ENCODE peak calls at places on chromosomes 2 and 18, in ten cellular contexts. J is kidney glomerular epithelial cell; X is HFFc6; G is stimulated activated CD8-positive, alpha-beta memory T cell treated with anti-CD3 and anti-CD28 coated beads, Interleukin-2, amount 100 ng/mL, for 48 hours; B is neuronal stem cell; O is GM12891; F is RCC 7860; S is heart right ventricle; Z is mucosa of gallbladder; D is HTR-8/SVneo. L is an unnamed sample.
A peak's percentile ranks its signal among the peaks of the same experiment; 100 is the strongest.

GRCh38 chr18:23992119-23992940 is 22.2 kb upstream of the TTC39C start:
- DNase-seq in J (no peak), X (no peak), G (no peak), B (no peak), O (no peak), F (no peak), S (peak; percentile 50), Z (no peak), D (no peak), L (no peak)

GRCh38 chr2:231452799-231453508 is 11.3 kb downstream of the NCL start:
- DNase-seq in J (peak; percentile 4), X (no peak), G (no peak), B (no peak), O (no peak), F (peak; percentile 17), S (no peak), Z (no peak), D (no peak), L (no peak)

GRCh38 chr2:27489498-27490397 is at the start of gene IFT172:
- DNase-seq in J (peak; percentile 96), X (peak; percentile 96), G (peak; percentile 99), B (peak; percentile 98), O (peak; percentile 79), F (peak; percentile 96), S (peak; percentile 97), Z (peak; percentile 100), D (peak; percentile 99), L (peak; percentile 82)

GRCh38 chr2:113219889-113220641 is 46.3 kb downstream of the PSD4 start:
- DNase-seq in J (no peak), X (no peak), G (no peak), B (no peak), O (no peak), F (peak; percentile 77), S (peak; percentile 51), Z (peak; percentile 82), D (no peak), L (no peak)

GRCh38 chr18:8813621-8814020 is 108.3 kb downstream of the MTCL1 start:
- DNase-seq in J (peak; percentile 24), X (peak; percentile 29), G (no peak), B (no peak), O (no peak), F (no peak), S (no peak), Z (no peak), D (no peak), L (no peak)

GRCh38 chr2:145752091-145752806 is 1232.3 kb upstream of the ZEB2 start:
- DNase-seq in J (peak; percentile 71), X (peak; percentile 78), G (no peak), B (peak; percentile 41), O (no peak), F (peak; percentile 54), S (no peak), Z (no peak), D (peak; percentile 29), L (no peak)

GRCh38 chr2:162013514-162014205 is 60.4 kb downstream of the DPP4 start:
- DNase-seq in J (no peak), X (no peak), G (no peak), B (no peak), O (no peak), F (no peak), S (no peak), Z (no peak), D (no peak), L (no peak)

GRCh38 chr18:48446582-48447225 is 37.5 kb upstream of the ZBTB7C start:
- DNase-seq in J (peak; percentile 55), X (peak; percentile 64), G (peak; percentile 53), B (peak; percentile 70), O (peak; percentile 60), F (peak; percentile 32), S (peak; percentile 87), Z (peak; percentile 80), D (peak; percentile 55), L (peak; percentile 41)

GRCh38 chr18:32200766-32201165 is 10.9 kb downstream of the MEP1B start:
- DNase-seq in J (no peak), X (no peak), G (no peak), B (no peak), O (no peak), F (no peak), S (no peak), Z (peak; percentile 17), D (no peak), L (no peak)

GRCh38 chr18:40935423-40935822 is 1019.6 kb upstream of the PIK3C3 start:
- DNase-seq in J (peak; percentile 11), X (peak; percentile 13), G (no peak), B (no peak), O (peak; percentile 17), F (no peak), S (no peak), Z (no peak), D (no peak), L (no peak)